ENCODE peak calls at places on chromosomes 13 and 19, in eight cellular contexts. C is esophagus muscularis mucosa; F is stomach; A is effector memory CD4-positive, alpha-beta T cell; S is CD8-positive, alpha-beta T cell; K is lower lobe of right lung; T is neural progenitor cell; U is psoas muscle. L is an unnamed sample.

GRCh38 chr13:91058066-91058465 is 289.4 kb upstream of the MIR17HG start:
- DNase-seq in C (no peak), F (no peak), A (no peak), U (no peak), K (no peak), T (peak; percentile 37), S (no peak), L (no peak)

GRCh38 chr13:42597505-42597904 is 23.6 kb downstream of the TNFSF11 start:
- DNase-seq in U (no peak), F (no peak), K (no peak), A (no peak), T (no peak), S (no peak), C (no peak), L (no peak)

GRCh38 chr19:28486934-28487333 is 726.0 kb downstream of the UQCRFS1 start:
- DNase-seq in T (no peak), A (no peak), S (no peak), K (no peak), F (no peak), U (no peak), C (no peak), L (peak; percentile 41)

GRCh38 chr13:27261376-27261775 is 9.3 kb upstream of the RASL11A start:
- DNase-seq in F (no peak), U (no peak), S (no peak), T (no peak), C (no peak), K (no peak), A (no peak), L (no peak)

GRCh38 chr13:48853381-48854102 is 122.2 kb upstream of the FNDC3A start:
- DNase-seq in A (no peak), S (no peak), F (no peak), C (peak; percentile 37), K (no peak), T (no peak), U (no peak), L (no peak)

GRCh38 chr19:38277969-38278680 is 13.8 kb downstream of the SPINT2 start:
- DNase-seq in C (no peak), S (no peak), T (no peak), A (no peak), U (no peak), K (peak; percentile 62), F (peak; percentile 39), L (no peak)

GRCh38 chr19:12997225-12997966 is 2.1 kb downstream of the NFIX start:
- DNase-seq in F (no peak), C (no peak), S (no peak), T (no peak), A (no peak), U (no peak), K (no peak), L (no peak)

GRCh38 chr19:46366620-46367277 is 19.9 kb downstream of the PPP5C start:
- DNase-seq in T (no peak), U (no peak), C (no peak), S (no peak), F (no peak), K (no peak), A (no peak), L (no peak)

GRCh38 chr19:39409886-39410619 is 2.4 kb upstream of the PLEKHG2 start:
- DNase-seq in A (peak; percentile 77), T (peak; percentile 68), K (peak; percentile 90), S (peak; percentile 71), U (peak; percentile 95), F (peak; percentile 76), C (no peak), L (peak; percentile 61)

GRCh38 chr19:13154911-13155471 is 4.8 kb downstream of the IER2 start:
- DNase-seq in S (peak; percentile 60), C (peak; percentile 93), F (peak; percentile 92), U (peak; percentile 68), A (peak; percentile 79), T (peak; percentile 90), K (peak; percentile 89), L (peak; percentile 62)

GRCh38 chr13:52127378-52127777 is 1.5 kb downstream of the NEK5 start:
- DNase-seq in K (no peak), T (no peak), U (no peak), S (no peak), C (no peak), F (no peak), A (no peak), L (no peak)
- H3K4me3 ChIP-seq in K (no peak overlapping the region), T (no peak overlapping the region), U (peak overlapping the region; percentile 83), S (no peak overlapping the region), C (peak overlapping the region; percentile 63), F (no peak overlapping the region), A (no peak overlapping the region), L (no peak overlapping the region)

GRCh38 chr19:53867225-53868090 is at the start of gene MYADM:
- DNase-seq in C (peak; percentile 100), S (peak; percentile 100), A (peak; percentile 100), T (peak; percentile 100), F (peak; percentile 99), K (peak; percentile 99), U (peak; percentile 98), L (peak; percentile 63)
- H3K4me1 ChIP-seq in C (peaks cover 55% of the 10 kb centered on the region), S (peaks cover 32% of the 10 kb centered on the region), A (peaks cover 32% of the 10 kb centered on the region), T (peaks cover 12% of the 10 kb centered on the region), F (peaks cover 66% of the 10 kb centered on the region), K (peaks cover 46% of the 10 kb centered on the region), U (no peaks in the 10 kb centered on the region), L (no peaks in the 10 kb centered on the region)

GRCh38 chr19:35524181-35524838 is 3.8 kb downstream of the SBSN start:
- DNase-seq in C (no peak), T (peak; percentile 56), K (no peak), A (no peak), F (no peak), S (no peak), U (no peak), L (no peak)
- H3K4me3 ChIP-seq in C (no peak overlapping the region), T (no peak overlapping the region), K (no peak overlapping the region), A (no peak overlapping the region), F (no peak overlapping the region), S (no peak overlapping the region), U (no peak overlapping the region), L (no peak overlapping the region)

GRCh38 chr19:9860407-9860806 is 25.3 kb downstream of the PIN1 start:
- DNase-seq in F (no peak), U (no peak), S (no peak), A (no peak), K (no peak), C (no peak), T (no peak), L (no peak)
- H3K4me1 ChIP-seq in F (no peaks in the 10 kb centered on the region), U (no peaks in the 10 kb centered on the region), S (peaks cover 94% of the 10 kb centered on the region), A (peaks cover 60% of the 10 kb centered on the region), K (no peaks in the 10 kb centered on the region), C (no peaks in the 10 kb centered on the region), T (no peaks in the 10 kb centered on the region), L (peaks cover 21% of the 10 kb centered on the region)

GRCh38 chr19:50718255-50719118 is 1.1 kb downstream of the SHANK1 start:
- DNase-seq in K (no peak), C (no peak), T (peak; percentile 55), F (no peak), A (no peak), U (peak; percentile 44), S (no peak), L (peak; percentile 43)
- H3K4me3 ChIP-seq in K (peak overlapping the region; percentile 27), C (peak overlapping the region; percentile 43), T (peak overlapping the region; percentile 62), F (peak overlapping the region; percentile 43), A (no peak overlapping the region), U (peak overlapping the region; percentile 32), S (peak overlapping the region; percentile 23), L (no peak overlapping the region)

DNA sequence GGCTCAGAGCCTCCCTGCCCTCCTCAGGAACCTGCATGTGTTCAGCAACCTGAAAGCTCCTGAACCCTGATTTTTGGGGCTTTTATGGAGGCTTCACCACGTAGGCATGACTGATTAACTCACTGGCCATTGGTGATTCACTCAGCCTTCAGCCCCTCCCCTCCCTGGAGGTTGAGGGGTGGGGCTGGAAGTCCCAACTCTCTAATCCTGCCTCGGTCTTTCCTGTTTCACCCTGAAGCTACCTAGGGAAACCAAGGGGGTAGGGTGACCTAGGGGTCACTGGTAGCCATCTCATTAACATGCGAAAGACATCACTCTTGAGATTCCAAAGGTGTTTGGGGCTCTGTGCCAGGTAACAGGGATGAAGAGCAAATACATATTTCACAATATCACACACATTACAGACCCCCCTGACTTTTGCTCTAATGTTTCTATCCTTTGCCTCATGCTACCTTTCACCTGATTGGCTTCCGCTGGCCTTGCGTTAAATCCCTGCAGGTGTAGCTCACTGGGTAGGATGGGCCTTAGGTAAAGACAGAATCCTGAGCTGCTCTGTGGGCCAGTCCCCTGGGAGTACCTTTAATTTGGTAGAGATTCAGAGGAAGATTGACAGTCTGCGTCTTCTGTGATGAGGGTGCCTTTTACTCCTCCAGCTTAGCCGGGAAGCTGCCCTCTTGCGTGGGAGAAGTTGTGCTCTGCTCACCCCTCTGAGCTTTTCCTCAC is 260.6 kb downstream of the ATP8A2 start:
- DNase-seq in F (no peak), U (no peak), S (no peak), A (no peak), K (no peak), T (peak; percentile 16), C (no peak), L (no peak)
- H3K4me1 ChIP-seq in F (no peaks in the 10 kb centered on the region), U (no peaks in the 10 kb centered on the region), S (no peaks in the 10 kb centered on the region), A (no peaks in the 10 kb centered on the region), K (no peaks in the 10 kb centered on the region), T (peaks cover 62% of the 10 kb centered on the region), C (no peaks in the 10 kb centered on the region), L (no peaks in the 10 kb centered on the region)

DNA sequence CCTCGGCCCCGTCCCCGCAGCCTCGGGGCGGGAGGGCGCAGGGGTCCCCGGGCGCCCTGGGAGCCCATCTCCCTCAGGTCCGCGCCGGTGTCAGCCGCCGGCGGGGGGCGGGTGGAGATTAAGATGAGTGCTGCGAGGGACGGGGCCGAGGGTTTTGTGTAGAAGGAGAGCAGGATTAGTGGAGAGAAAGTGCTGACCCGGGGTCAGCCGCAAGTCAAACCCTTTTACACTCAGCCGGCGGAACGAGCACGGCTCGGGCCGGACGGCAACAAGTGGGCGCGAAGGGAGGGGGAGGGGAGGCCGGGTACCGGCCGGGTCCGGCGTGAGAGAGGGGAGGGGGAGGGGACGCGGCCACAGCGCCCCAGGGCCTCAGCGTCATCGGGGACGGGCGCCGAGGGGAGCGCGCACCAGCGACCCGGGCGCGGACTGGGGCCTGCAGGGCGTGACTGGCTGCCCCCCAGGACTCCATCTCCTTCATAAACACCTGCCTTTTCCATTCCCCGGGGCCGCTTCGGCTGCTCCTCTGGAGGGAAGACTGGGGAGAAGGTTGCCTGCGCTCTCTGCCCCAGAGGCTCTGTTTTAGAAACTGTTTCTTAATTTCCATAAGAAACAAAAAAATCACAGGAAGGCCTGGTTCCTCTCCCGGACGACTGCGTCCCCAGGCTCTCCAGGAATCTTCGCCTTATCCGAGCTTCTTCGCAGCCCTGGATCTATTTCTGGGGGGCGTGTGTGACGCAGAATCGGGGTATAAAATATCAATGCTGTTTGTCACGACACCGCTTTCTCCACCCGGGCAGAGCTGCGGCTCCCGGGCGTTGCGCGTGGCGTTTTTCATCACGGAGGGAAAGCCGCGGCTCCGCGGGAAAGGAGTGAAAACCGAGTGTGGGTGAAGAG is 6.5 kb downstream of the SOX1 start:
- DNase-seq in U (no peak), K (no peak), S (no peak), A (no peak), F (no peak), C (no peak), T (peak; percentile 95), L (no peak)
- H3K4me3 ChIP-seq in U (peak overlapping the region; percentile 41), K (no peak overlapping the region), S (no peak overlapping the region), A (no peak overlapping the region), F (peak overlapping the region; percentile 33), C (peak overlapping the region; percentile 38), T (peak overlapping the region; percentile 61), L (no peak overlapping the region)

DNA sequence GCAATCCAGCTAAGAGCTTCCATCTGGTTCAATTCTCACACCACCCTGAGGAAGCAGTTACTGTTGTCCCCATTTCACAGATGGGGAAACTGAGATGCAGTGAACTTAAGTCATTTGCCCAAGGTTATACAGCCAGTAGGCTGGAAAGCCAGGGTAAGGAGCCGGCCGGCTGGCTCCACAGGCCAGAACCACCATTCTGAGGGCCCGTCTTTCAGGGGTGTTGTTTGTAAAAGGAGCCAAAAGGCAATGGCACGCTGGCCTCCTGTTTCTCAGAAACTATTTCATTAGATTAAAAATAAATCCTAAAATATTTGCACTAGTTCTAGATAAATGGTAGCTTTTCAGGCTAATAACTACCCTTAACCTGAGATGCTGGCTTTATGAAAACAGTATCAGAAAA is 114.9 kb downstream of the CRYL1 start:
- DNase-seq in U (no peak), F (no peak), C (no peak), K (no peak), S (no peak), A (no peak), T (no peak), L (no peak)
- H3K4me1 ChIP-seq in U (no peaks in the 10 kb centered on the region), F (no peaks in the 10 kb centered on the region), C (no peaks in the 10 kb centered on the region), K (no peaks in the 10 kb centered on the region), S (peaks cover 24% of the 10 kb centered on the region), A (peaks cover 21% of the 10 kb centered on the region), T (peaks cover 6% of the 10 kb centered on the region), L (peaks cover 29% of the 10 kb centered on the region)